ENCODE peak calls at places on chromosome 1, in seven cellular contexts. Y is substantia nigra, M is psoas muscle, Q is COR-L47, X is glutamatergic neuron, U is EL, P is iris pigment epithelial cell. I is an unnamed sample.

GRCh38 chr1:183887826-183888819 is 83.2 kb downstream of the RGL1 start:
- DNase-seq in P (no peak), M (no peak), X (no peak), Q (no peak), U (no peak), Y (no peak), I (no peak)

GRCh38 chr1:205578780-205579571 is 52.8 kb downstream of the ELK4 start:
- DNase-seq in Y (no peak), X (no peak), Q (no peak), P (no peak), U (no peak), M (no peak), I (no peak)

GRCh38 chr1:21901473-21901847 is 35.6 kb downstream of the HSPG2 start:
- DNase-seq in U (peak), Q (no peak), X (no peak), Y (no peak), M (peak), P (peak), I (no peak)

GRCh38 chr1:22626219-22626902 is 10.1 kb upstream of the C1QA start:
- DNase-seq in X (peak), Y (no peak), Q (peak), U (no peak), M (peak), P (no peak), I (no peak)

GRCh38 chr1:24970926-24971530 is 41.0 kb upstream of the RUNX3 start:
- DNase-seq in X (no peak), P (no peak), Y (no peak), U (peak), Q (no peak), M (peak), I (no peak)

GRCh38 chr1:27598288-27598687 is 5.7 kb downstream of the AHDC1 start:
- DNase-seq in Y (no peak), Q (no peak), P (no peak), U (no peak), X (peak), M (peak), I (no peak)

GRCh38 chr1:245453556-245453955 is 298.8 kb downstream of the KIF26B start:
- DNase-seq in X (no peak), Y (no peak), U (no peak), Q (no peak), M (no peak), P (no peak), I (no peak)

GRCh38 chr1:101098907-101099306 is 73.3 kb upstream of the DPH5 start:
- DNase-seq in M (no peak), P (no peak), U (no peak), X (no peak), Q (no peak), Y (no peak), I (no peak)

I was measured in SK-N-MC.